ENCODE peak calls at places on chromosome 15, in seven cellular contexts. Z is neural crest cell; S is EL; J is upper lobe of right lung; O is T follicular helper cell; M is smooth muscle cell of the brain vasculature; D is stimulated activated CD8-positive, alpha-beta memory T cell treated with anti-CD3 and anti-CD28 coated beads, Interleukin-7, amount 100 ng/mL, for 24 hours. P is an unnamed sample.

GRCh38 chr15:40108061-40108854 is 421 bp downstream of the BMF start:
- DNase-seq in Z (no peak), S (peak; percentile 50), J (peak; percentile 79), O (no peak), M (no peak), D (no peak), P (no peak)

GRCh38 chr15:62474771-62475124 is 309.7 kb upstream of the C2CD4B start:
- DNase-seq in Z (no peak), S (peak; percentile 29), J (no peak), O (no peak), M (no peak), D (no peak), P (no peak)

GRCh38 chr15:47184003-47184404 is 533.3 kb upstream of the SEMA6D start:
- DNase-seq in Z (peak; percentile 41), S (no peak), J (peak; percentile 64), O (no peak), M (no peak), D (no peak), P (no peak)

GRCh38 chr15:73965094-73965729 is 26.9 kb downstream of the STOML1 start:
- DNase-seq in Z (no peak), S (no peak), J (peak; percentile 58), O (no peak), M (no peak), D (peak; percentile 33), P (no peak)

GRCh38 chr15:83446904-83447708 is at the start of gene SH3GL3:
- DNase-seq in Z (peak; percentile 76), S (peak; percentile 71), J (peak; percentile 92), O (peak; percentile 20), M (peak; percentile 15), D (peak; percentile 22), P (no peak)

GRCh38 chr15:77455696-77456293 is 35.1 kb downstream of the HMG20A start:
- DNase-seq in Z (no peak), S (peak; percentile 65), J (no peak), O (no peak), M (peak; percentile 55), D (no peak), P (no peak)

GRCh38 chr15:57924536-57924935 is 141.0 kb downstream of the ALDH1A2 start:
- DNase-seq in Z (no peak), S (no peak), J (no peak), O (no peak), M (no peak), D (no peak), P (no peak)

GRCh38 chr15:97189152-97189551 is 771.4 kb upstream of the ARRDC4 start:
- DNase-seq in Z (no peak), S (peak; percentile 45), J (no peak), O (no peak), M (no peak), D (no peak), P (no peak)

GRCh38 chr15:29696950-29697738 is 125.1 kb downstream of the TJP1 start:
- DNase-seq in Z (no peak), S (no peak), J (no peak), O (no peak), M (no peak), D (no peak), P (no peak)

GRCh38 chr15:100192092-100192695 is 149.6 kb downstream of the ADAMTS17 start:
- DNase-seq in Z (no peak), S (no peak), J (no peak), O (no peak), M (no peak), D (no peak), P (no peak)

GRCh38 chr15:89226359-89227221 is 5.2 kb upstream of the RLBP1 start:
- DNase-seq in Z (no peak), S (no peak), J (no peak), O (no peak), M (no peak), D (no peak), P (no peak)

GRCh38 chr15:79896131-79896633 is 632 bp downstream of the MTHFS start:
- DNase-seq in Z (peak; percentile 2), S (peak; percentile 24), J (no peak), O (no peak), M (no peak), D (peak; percentile 21), P (no peak)

GRCh38 chr15:58775402-58775801 is 4.3 kb downstream of the MINDY2 start:
- DNase-seq in Z (no peak), S (no peak), J (no peak), O (no peak), M (no peak), D (no peak), P (no peak)

GRCh38 chr15:64029111-64029510 is 17.2 kb downstream of the DAPK2 start:
- DNase-seq in Z (no peak), S (no peak), J (no peak), O (no peak), M (no peak), D (no peak), P (no peak)